ENCODE peak calls at places on chromosomes 3 and 15, in nine cellular contexts. B is breast epithelium, Z is stomach, E is sigmoid colon, Y is endothelial cell of umbilical vein, A is upper lobe of left lung, Q is transverse colon, U is GM23338, J is suprapubic skin. W is an unnamed sample.

GRCh38 chr3:52354676-52355075 is 38.6 kb downstream of the DNAH1 start:
- DNase-seq in B (no peak), Z (no peak), E (no peak), Y (no peak), A (no peak), Q (no peak), U (no peak), J (no peak), W (no peak)

GRCh38 chr15:78077053-78077859 is at the start of gene TBC1D2B:
- DNase-seq in B (no peak), Z (peak; percentile 70), E (peak; percentile 82), Y (peak; percentile 51), A (peak; percentile 95), Q (peak; percentile 76), U (peak; percentile 81), J (no peak), W (no peak)

GRCh38 chr3:82044918-82045715 is 283.7 kb upstream of the GBE1 start:
- DNase-seq in B (no peak), Z (no peak), E (no peak), Y (no peak), A (no peak), Q (no peak), U (no peak), J (no peak), W (no peak)

GRCh38 chr15:70530035-70530499 is 233.3 kb downstream of the UACA start:
- DNase-seq in B (no peak), Z (no peak), E (no peak), Y (no peak), A (no peak), Q (no peak), U (no peak), J (peak; percentile 26), W (no peak)

GRCh38 chr3:150737874-150738679 is 24.9 kb downstream of the SIAH2 start:
- DNase-seq in B (no peak), Z (peak; percentile 44), E (no peak), Y (no peak), A (no peak), Q (no peak), U (peak; percentile 22), J (no peak), W (no peak)

GRCh38 chr3:160781429-160781828 is 25.4 kb downstream of the PPM1L start:
- DNase-seq in B (no peak), Z (no peak), E (no peak), Y (no peak), A (no peak), Q (no peak), U (no peak), J (no peak), W (no peak)

GRCh38 chr3:59308001-59308400 is 258.2 kb upstream of the CFAP20DC start:
- DNase-seq in B (no peak), Z (no peak), E (no peak), Y (no peak), A (no peak), Q (no peak), U (no peak), J (no peak), W (no peak)

GRCh38 chr3:112681822-112682325 is 40.9 kb upstream of the CCDC80 start:
- DNase-seq in B (no peak), Z (no peak), E (no peak), Y (peak; percentile 64), A (no peak), Q (no peak), U (no peak), J (no peak), W (no peak)

GRCh38 chr3:106309274-106309673 is 440.5 kb upstream of the CBLB start:
- DNase-seq in B (no peak), Z (no peak), E (no peak), Y (no peak), A (no peak), Q (no peak), U (peak; percentile 58), J (no peak), W (no peak)

GRCh38 chr3:105222568-105223093 is 144.1 kb upstream of the ALCAM start:
- DNase-seq in B (no peak), Z (no peak), E (no peak), Y (no peak), A (no peak), Q (no peak), U (peak; percentile 21), J (no peak), W (no peak)

GRCh38 chr15:42800731-42801474 is 64.0 kb upstream of the CDAN1 start:
- DNase-seq in B (no peak), Z (no peak), E (no peak), Y (no peak), A (peak; percentile 48), Q (no peak), U (peak; percentile 65), J (no peak), W (no peak)

GRCh38 chr15:42798802-42799201 is 61.9 kb upstream of the CDAN1 start:
- DNase-seq in B (no peak), Z (no peak), E (no peak), Y (no peak), A (no peak), Q (no peak), U (no peak), J (no peak), W (no peak)

GRCh38 chr15:42802168-42802567 is 65.2 kb upstream of the CDAN1 start:
- DNase-seq in B (no peak), Z (no peak), E (no peak), Y (no peak), A (peak; percentile 48), Q (no peak), U (no peak), J (no peak), W (no peak)

DNA sequence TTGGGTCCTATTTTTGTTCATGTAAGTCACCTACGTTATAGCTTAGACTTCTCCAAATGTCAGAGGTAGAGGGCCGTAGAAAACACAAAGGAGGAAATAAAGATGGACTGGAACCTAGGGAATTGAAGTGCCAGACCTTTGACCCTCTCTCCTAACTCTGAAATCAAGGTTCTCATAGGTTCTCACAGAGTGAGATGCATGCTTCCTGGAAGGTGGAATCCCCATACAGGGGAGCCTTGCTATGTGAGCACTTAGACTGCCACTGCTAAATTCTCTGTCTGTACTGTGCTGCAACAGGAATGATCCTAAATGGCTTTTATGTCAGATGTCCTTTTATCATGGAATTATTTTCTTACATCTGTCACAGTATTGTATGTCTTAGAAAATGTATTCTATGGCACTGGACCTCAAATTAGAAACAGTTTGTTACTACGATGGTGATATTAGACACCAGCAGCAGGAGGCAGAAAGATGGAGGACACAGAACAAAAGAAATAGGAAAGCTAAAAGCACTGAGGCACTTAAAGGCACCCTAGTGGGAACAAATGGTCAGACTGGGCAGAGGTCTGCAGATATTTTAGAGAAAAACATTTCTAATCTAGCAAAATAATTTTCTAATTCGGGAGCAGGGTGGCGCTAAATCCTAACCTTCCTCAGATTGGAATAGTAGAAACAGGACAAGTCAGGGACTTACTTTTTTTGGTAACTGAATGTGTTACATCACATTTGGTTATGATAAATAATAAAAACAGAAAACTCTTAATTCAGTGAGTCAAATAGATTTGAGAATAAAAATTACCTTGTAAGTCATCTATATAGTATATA is 60.2 kb upstream of the CDAN1 start:
- DNase-seq in B (no peak), Z (no peak), E (no peak), Y (peak; percentile 18), A (no peak), Q (no peak), U (peak; percentile 28), J (no peak), W (no peak)
- TF ChIP-seq CTCF in B (no peak), Z (no peak), E (no peak), Y (no peak), A (no peak), Q (no peak), U (peak; percentile 49), J (no peak), W (no peak)

GRCh38 chr3:4207672-4208071 is 95.5 kb upstream of the SETMAR start:
- DNase-seq in B (no peak), Z (no peak), E (no peak), Y (no peak), A (no peak), Q (no peak), U (no peak), J (no peak), W (no peak)
- TF ChIP-seq POLR2AphosphoS5 in B (no peak), Z (no peak), E (no peak), Y (no peak), A (no peak), Q (no peak), U (no peak), J (no peak), W (no peak)

DNA sequence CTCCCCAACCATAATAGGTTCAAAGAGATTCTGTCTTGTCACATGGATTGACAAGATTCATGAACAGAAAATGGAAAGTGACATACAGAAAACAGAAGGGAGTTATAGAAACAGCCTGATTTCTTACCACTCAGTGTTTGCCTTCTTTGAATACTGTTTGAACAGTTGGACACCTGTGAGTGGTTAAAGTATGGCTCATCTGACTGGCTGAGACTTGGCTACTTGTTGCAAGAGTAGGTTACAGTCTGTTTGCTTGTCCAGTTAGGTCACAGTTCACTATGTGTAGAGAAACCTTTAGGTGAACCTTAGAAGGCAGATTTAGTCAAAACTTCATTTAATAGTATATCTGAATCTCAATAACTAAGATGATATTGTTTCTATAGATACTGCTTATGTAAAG is 1003.9 kb upstream of the EPHA6 start:
- DNase-seq in B (no peak), Z (no peak), E (no peak), Y (no peak), A (no peak), Q (no peak), U (no peak), J (no peak), W (no peak)
- H3K4me3 ChIP-seq in B (no peak overlapping the region), Z (no peak overlapping the region), E (no peak overlapping the region), Y (no peak overlapping the region), A (no peak overlapping the region), Q (no peak overlapping the region), U (no peak overlapping the region), J (no peak overlapping the region), W (no peak overlapping the region)

DNA sequence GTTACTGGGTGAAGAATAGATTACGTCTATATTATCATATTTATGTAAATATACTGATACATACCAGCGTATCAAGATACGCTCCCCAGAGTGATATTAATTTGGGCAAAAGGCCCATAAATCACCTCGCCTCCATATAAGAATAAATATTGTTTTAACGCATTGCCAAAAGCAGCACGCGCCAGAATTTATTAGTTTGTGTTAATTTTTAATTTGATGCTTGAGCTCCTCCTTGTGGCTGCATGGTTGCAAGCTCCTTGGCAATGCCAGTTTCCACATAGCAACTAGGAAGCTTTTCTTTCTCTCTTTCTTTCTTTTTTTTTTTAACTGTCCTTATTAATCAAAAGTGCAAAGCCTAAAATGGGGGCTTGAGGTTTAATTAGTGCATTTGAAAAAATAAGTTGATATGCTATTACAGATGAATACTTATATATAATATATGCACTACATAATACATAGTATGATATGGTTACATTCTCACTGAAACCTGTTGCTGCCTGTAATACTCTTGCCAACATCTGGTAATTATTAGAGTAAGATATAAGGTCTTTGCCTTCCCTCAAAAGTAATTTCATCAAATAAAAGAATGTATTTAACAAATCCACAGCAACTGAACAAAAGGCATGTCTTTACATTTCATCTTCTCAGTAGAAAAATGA is 242.7 kb upstream of the UBE2E2 start:
- DNase-seq in B (no peak), Z (peak; percentile 68), E (peak; percentile 68), Y (peak; percentile 47), A (no peak), Q (peak; percentile 32), U (peak; percentile 68), J (no peak), W (peak; percentile 15)
- TF ChIP-seq CTCF in B (peak; percentile 65), Z (peak; percentile 30), E (peak; percentile 57), Y (peak; percentile 65), A (peak; percentile 14), Q (peak; percentile 65), U (peak; percentile 76), J (peak; percentile 67), W (peak; percentile 74)

W was measured in Panc1.